ENCODE peak calls at places on chromosomes 6 and 20, in six cellular contexts. One of them, this sample, is unnamed.

GRCh38 chr6:159461998-159462397 is 231.0 kb downstream of the SOD2 start:
- DNase-seq in WTC11: no peak
- DNase-seq in CD4-positive, alpha-beta T cell: no peak
- DNase-seq in fibroblast of lung: no peak
- DNase-seq in cardiac muscle cell: no peak
- DNase-seq in HFFc6: no peak
- DNase-seq in this sample: no peak

GRCh38 chr6:119052292-119052889 is 26.1 kb downstream of the FAM184A start:
- DNase-seq in CD4-positive, alpha-beta T cell: no peak
- DNase-seq in HFFc6: no peak
- DNase-seq in fibroblast of lung: no peak
- DNase-seq in WTC11: no peak
- DNase-seq in cardiac muscle cell: no peak
- DNase-seq in this sample: no peak

GRCh38 chr20:40654876-40655275 is 34.2 kb downstream of the MAFB start:
- DNase-seq in HFFc6: no peak
- DNase-seq in fibroblast of lung: peak
- DNase-seq in WTC11: no peak
- DNase-seq in cardiac muscle cell: peak
- DNase-seq in CD4-positive, alpha-beta T cell: no peak
- DNase-seq in this sample: no peak

GRCh38 chr6:68343901-68344300 is 291.2 kb upstream of the ADGRB3 start:
- DNase-seq in CD4-positive, alpha-beta T cell: no peak
- DNase-seq in WTC11: peak
- DNase-seq in HFFc6: no peak
- DNase-seq in cardiac muscle cell: peak
- DNase-seq in fibroblast of lung: peak
- DNase-seq in this sample: peak

GRCh38 chr6:156564128-156564806 is 212.9 kb upstream of the ARID1B start:
- DNase-seq in cardiac muscle cell: peak
- DNase-seq in fibroblast of lung: peak
- DNase-seq in CD4-positive, alpha-beta T cell: peak
- DNase-seq in WTC11: peak
- DNase-seq in HFFc6: peak
- DNase-seq in this sample: peak

GRCh38 chr20:40370800-40371199 is 318.2 kb downstream of the MAFB start:
- DNase-seq in cardiac muscle cell: no peak
- DNase-seq in WTC11: no peak
- DNase-seq in fibroblast of lung: no peak
- DNase-seq in CD4-positive, alpha-beta T cell: no peak
- DNase-seq in HFFc6: no peak
- DNase-seq in this sample: no peak

GRCh38 chr6:75778757-75779156 is 29.7 kb downstream of the MYO6 start:
- DNase-seq in fibroblast of lung: no peak
- DNase-seq in cardiac muscle cell: no peak
- DNase-seq in WTC11: no peak
- DNase-seq in CD4-positive, alpha-beta T cell: no peak
- DNase-seq in HFFc6: no peak
- DNase-seq in this sample: no peak

GRCh38 chr6:143400258-143401059 is 50.0 kb downstream of the ADAT2 start:
- DNase-seq in CD4-positive, alpha-beta T cell: no peak
- DNase-seq in HFFc6: no peak
- DNase-seq in WTC11: no peak
- DNase-seq in fibroblast of lung: no peak
- DNase-seq in cardiac muscle cell: peak
- DNase-seq in this sample: no peak

GRCh38 chr6:14876778-14877613 is 368.9 kb upstream of the JARID2 start:
- DNase-seq in HFFc6: peak
- DNase-seq in fibroblast of lung: peak
- DNase-seq in CD4-positive, alpha-beta T cell: no peak
- DNase-seq in cardiac muscle cell: peak
- DNase-seq in WTC11: no peak
- DNase-seq in this sample: no peak

GRCh38 chr20:17210983-17211382 is 15.9 kb upstream of the PCSK2 start:
- DNase-seq in HFFc6: no peak
- DNase-seq in fibroblast of lung: no peak
- DNase-seq in CD4-positive, alpha-beta T cell: no peak
- DNase-seq in WTC11: no peak
- DNase-seq in cardiac muscle cell: no peak
- DNase-seq in this sample: no peak

GRCh38 chr20:22241609-22242008 is 342.8 kb downstream of the FOXA2 start:
- DNase-seq in cardiac muscle cell: no peak
- DNase-seq in CD4-positive, alpha-beta T cell: no peak
- DNase-seq in WTC11: no peak
- DNase-seq in fibroblast of lung: no peak
- DNase-seq in HFFc6: no peak
- DNase-seq in this sample: no peak

GRCh38 chr20:62788607-62789006 is 7.7 kb upstream of the MRGBP start:
- DNase-seq in fibroblast of lung: no peak
- DNase-seq in HFFc6: no peak
- DNase-seq in WTC11: no peak
- DNase-seq in cardiac muscle cell: no peak
- DNase-seq in CD4-positive, alpha-beta T cell: no peak
- DNase-seq in this sample: no peak

GRCh38 chr6:125747589-125748533 is 1.6 kb upstream of the HEY2 start:
- DNase-seq in fibroblast of lung: no peak
- DNase-seq in CD4-positive, alpha-beta T cell: peak
- DNase-seq in cardiac muscle cell: peak
- DNase-seq in HFFc6: no peak
- DNase-seq in WTC11: peak
- DNase-seq in this sample: peak

GRCh38 chr6:32664827-32665362 is 1.6 kb downstream of the HLA-DQB1 start:
- DNase-seq in CD4-positive, alpha-beta T cell: no peak
- DNase-seq in HFFc6: no peak
- DNase-seq in fibroblast of lung: no peak
- DNase-seq in cardiac muscle cell: peak
- DNase-seq in WTC11: no peak
- DNase-seq in this sample: peak

GRCh38 chr6:123168892-123169851 is 173.1 kb downstream of the CLVS2 start:
- DNase-seq in HFFc6: no peak
- DNase-seq in WTC11: no peak
- DNase-seq in cardiac muscle cell: no peak
- DNase-seq in fibroblast of lung: no peak
- DNase-seq in CD4-positive, alpha-beta T cell: no peak
- DNase-seq in this sample: no peak

GRCh38 chr20:46965124-46965455 is 70.4 kb downstream of the EYA2 start:
- DNase-seq in HFFc6: no peak
- DNase-seq in CD4-positive, alpha-beta T cell: no peak
- DNase-seq in WTC11: no peak
- DNase-seq in cardiac muscle cell: no peak
- DNase-seq in fibroblast of lung: no peak
- DNase-seq in this sample: no peak

GRCh38 chr20:46963758-46964181 is 69.1 kb downstream of the EYA2 start:
- DNase-seq in cardiac muscle cell: no peak
- DNase-seq in WTC11: no peak
- DNase-seq in HFFc6: no peak
- DNase-seq in CD4-positive, alpha-beta T cell: no peak
- DNase-seq in fibroblast of lung: no peak
- DNase-seq in this sample: no peak

GRCh38 chr20:46962452-46963195 is 68.0 kb downstream of the EYA2 start:
- DNase-seq in cardiac muscle cell: no peak
- DNase-seq in fibroblast of lung: no peak
- DNase-seq in CD4-positive, alpha-beta T cell: no peak
- DNase-seq in HFFc6: peak
- DNase-seq in WTC11: no peak
- DNase-seq in this sample: no peak

GRCh38 chr20:46964299-46965123 is 69.9 kb downstream of the EYA2 start:
- DNase-seq in HFFc6: no peak
- DNase-seq in fibroblast of lung: no peak
- DNase-seq in CD4-positive, alpha-beta T cell: no peak
- DNase-seq in cardiac muscle cell: no peak
- DNase-seq in WTC11: no peak
- DNase-seq in this sample: no peak

GRCh38 chr20:46963196-46963529 is 68.5 kb downstream of the EYA2 start:
- DNase-seq in WTC11: no peak
- DNase-seq in CD4-positive, alpha-beta T cell: no peak
- DNase-seq in fibroblast of lung: no peak
- DNase-seq in cardiac muscle cell: no peak
- DNase-seq in HFFc6: no peak
- DNase-seq in this sample: no peak
- TF ChIP-seq CTCF in WTC11: no peak
- TF ChIP-seq CTCF in CD4-positive, alpha-beta T cell: no peak
- TF ChIP-seq CTCF in fibroblast of lung: no peak
- TF ChIP-seq CTCF in cardiac muscle cell: no peak
- TF ChIP-seq CTCF in HFFc6: no peak
- TF ChIP-seq CTCF in this sample: no peak

GRCh38 chr6:55819811-55820210 is 55.6 kb downstream of the BMP5 start:
- DNase-seq in fibroblast of lung: no peak
- DNase-seq in CD4-positive, alpha-beta T cell: no peak
- DNase-seq in cardiac muscle cell: no peak
- DNase-seq in HFFc6: no peak
- DNase-seq in WTC11: no peak
- DNase-seq in this sample: no peak

GRCh38 chr6:55822005-55822404 is 53.4 kb downstream of the BMP5 start:
- DNase-seq in CD4-positive, alpha-beta T cell: no peak
- DNase-seq in fibroblast of lung: no peak
- DNase-seq in cardiac muscle cell: no peak
- DNase-seq in WTC11: no peak
- DNase-seq in HFFc6: no peak
- DNase-seq in this sample: no peak

GRCh38 chr6:55825402-55826051 is 49.9 kb downstream of the BMP5 start:
- DNase-seq in HFFc6: peak
- DNase-seq in cardiac muscle cell: peak
- DNase-seq in WTC11: no peak
- DNase-seq in CD4-positive, alpha-beta T cell: no peak
- DNase-seq in fibroblast of lung: peak
- DNase-seq in this sample: no peak

GRCh38 chr6:55820696-55821095 is 54.7 kb downstream of the BMP5 start:
- DNase-seq in WTC11: no peak
- DNase-seq in HFFc6: no peak
- DNase-seq in CD4-positive, alpha-beta T cell: no peak
- DNase-seq in cardiac muscle cell: no peak
- DNase-seq in fibroblast of lung: no peak
- DNase-seq in this sample: no peak

GRCh38 chr6:55822815-55823214 is 52.6 kb downstream of the BMP5 start:
- DNase-seq in fibroblast of lung: peak
- DNase-seq in HFFc6: peak
- DNase-seq in WTC11: no peak
- DNase-seq in cardiac muscle cell: peak
- DNase-seq in CD4-positive, alpha-beta T cell: no peak
- DNase-seq in this sample: no peak
- TF ChIP-seq CTCF in fibroblast of lung: no peak
- TF ChIP-seq CTCF in HFFc6: no peak
- TF ChIP-seq CTCF in WTC11: no peak
- TF ChIP-seq CTCF in cardiac muscle cell: no peak
- TF ChIP-seq CTCF in CD4-positive, alpha-beta T cell: no peak
- TF ChIP-seq CTCF in this sample: no peak

DNA sequence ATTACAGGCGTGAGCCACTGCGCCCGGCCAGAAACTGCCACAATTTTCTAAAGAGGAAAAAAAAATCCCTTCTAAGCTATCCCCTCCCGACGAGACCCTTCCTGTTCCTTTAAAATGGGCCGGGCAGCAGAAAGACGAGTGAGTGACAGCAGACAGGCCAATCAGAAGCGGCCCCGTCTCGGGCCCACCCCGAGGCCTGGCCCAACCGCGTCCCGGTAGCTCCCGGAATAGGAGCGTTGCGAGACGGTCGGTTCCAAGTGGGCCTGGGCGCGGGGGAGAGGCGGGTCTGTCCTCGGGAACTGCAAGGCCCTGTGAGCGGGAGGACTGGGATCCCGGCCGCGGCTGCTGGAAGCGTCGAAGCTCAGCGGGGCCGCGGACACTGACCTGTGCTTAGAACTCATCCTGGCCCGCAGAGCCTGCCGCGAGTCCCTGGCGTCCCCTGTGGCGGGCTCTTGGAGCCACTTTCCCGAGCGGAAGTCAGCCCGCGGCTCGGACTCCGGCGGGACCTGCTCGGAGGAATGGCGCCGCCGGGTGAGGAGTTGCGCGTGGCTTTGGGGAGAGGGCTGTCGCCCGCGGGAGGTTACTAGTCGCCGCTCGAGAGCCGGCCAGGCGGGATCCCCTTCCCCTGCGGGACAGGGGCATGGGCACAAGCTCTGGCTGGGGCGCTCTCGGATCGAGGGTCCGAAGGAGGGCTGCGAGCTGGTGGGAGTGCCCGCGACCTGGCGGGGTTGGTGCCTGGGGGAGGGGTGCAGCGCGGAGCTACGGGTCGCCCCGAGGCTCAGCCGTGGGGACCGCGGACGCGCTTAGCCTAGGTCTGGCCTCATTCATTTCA is at the start of the genes MROH8 and RPN2:
- DNase-seq in fibroblast of lung: peak
- DNase-seq in cardiac muscle cell: peak
- DNase-seq in CD4-positive, alpha-beta T cell: peak
- DNase-seq in HFFc6: peak
- DNase-seq in WTC11: peak
- DNase-seq in this sample: peak
- TF ChIP-seq CTCF in fibroblast of lung: no peak
- TF ChIP-seq CTCF in cardiac muscle cell: no peak
- TF ChIP-seq CTCF in CD4-positive, alpha-beta T cell: no peak
- TF ChIP-seq CTCF in HFFc6: peak
- TF ChIP-seq CTCF in WTC11: no peak
- TF ChIP-seq CTCF in this sample: no peak

GRCh38 chr6:64012351-64013060 is 376.9 kb downstream of the PHF3 start:
- DNase-seq in fibroblast of lung: peak
- DNase-seq in WTC11: peak
- DNase-seq in CD4-positive, alpha-beta T cell: no peak
- DNase-seq in cardiac muscle cell: peak
- DNase-seq in HFFc6: no peak
- DNase-seq in this sample: peak
- TF ChIP-seq CTCF in fibroblast of lung: peak
- TF ChIP-seq CTCF in WTC11: peak
- TF ChIP-seq CTCF in CD4-positive, alpha-beta T cell: no peak
- TF ChIP-seq CTCF in cardiac muscle cell: peak
- TF ChIP-seq CTCF in HFFc6: no peak
- TF ChIP-seq CTCF in this sample: peak